ENCODE peak calls at places on chromosome X, in five cellular contexts. One of them, this sample, is unnamed.

GRCh38 chrX:106177106-106177981 is 9.2 kb downstream of the PWWP3B start:
- DNase-seq in fibroblast of lung: peak
- DNase-seq in M059J: no peak
- DNase-seq in foreskin fibroblast: peak
- DNase-seq in brain microvascular endothelial cell: peak
- DNase-seq in this sample: peak

GRCh38 chrX:139974496-139974895 is 9.2 kb upstream of the CXorf66 start:
- DNase-seq in foreskin fibroblast: no peak
- DNase-seq in fibroblast of lung: no peak
- DNase-seq in M059J: no peak
- DNase-seq in brain microvascular endothelial cell: no peak
- DNase-seq in this sample: no peak

GRCh38 chrX:151004085-151004484 is 20.9 kb downstream of the HMGB3 start:
- DNase-seq in M059J: peak
- DNase-seq in brain microvascular endothelial cell: no peak
- DNase-seq in fibroblast of lung: no peak
- DNase-seq in foreskin fibroblast: no peak
- DNase-seq in this sample: peak

GRCh38 chrX:119374736-119375135 is 24.4 kb upstream of the SLC25A43 start:
- DNase-seq in M059J: peak
- DNase-seq in brain microvascular endothelial cell: peak
- DNase-seq in foreskin fibroblast: peak
- DNase-seq in fibroblast of lung: no peak
- DNase-seq in this sample: no peak

GRCh38 chrX:130086414-130087207 is 23.7 kb downstream of the ELF4 start:
- DNase-seq in M059J: no peak
- DNase-seq in fibroblast of lung: no peak
- DNase-seq in foreskin fibroblast: no peak
- DNase-seq in brain microvascular endothelial cell: no peak
- DNase-seq in this sample: no peak

GRCh38 chrX:150779367-150779766 is 86.2 kb downstream of the MTMR1 start:
- DNase-seq in M059J: no peak
- DNase-seq in foreskin fibroblast: peak
- DNase-seq in brain microvascular endothelial cell: no peak
- DNase-seq in fibroblast of lung: no peak
- DNase-seq in this sample: no peak

GRCh38 chrX:106726485-106727437 is at the start of gene RNF128:
- DNase-seq in M059J: peak
- DNase-seq in foreskin fibroblast: peak
- DNase-seq in fibroblast of lung: peak
- DNase-seq in brain microvascular endothelial cell: peak
- DNase-seq in this sample: peak

GRCh38 chrX:40644821-40645358 is 2.5 kb downstream of the CXorf38 start:
- DNase-seq in brain microvascular endothelial cell: peak
- DNase-seq in foreskin fibroblast: peak
- DNase-seq in M059J: peak
- DNase-seq in fibroblast of lung: peak
- DNase-seq in this sample: peak

GRCh38 chrX:21973321-21974010 is 33.0 kb downstream of the SMS start:
- DNase-seq in foreskin fibroblast: no peak
- DNase-seq in brain microvascular endothelial cell: no peak
- DNase-seq in M059J: no peak
- DNase-seq in fibroblast of lung: no peak
- DNase-seq in this sample: no peak

GRCh38 chrX:53184836-53185235 is 40.2 kb downstream of the KDM5C start:
- DNase-seq in M059J: peak
- DNase-seq in brain microvascular endothelial cell: peak
- DNase-seq in fibroblast of lung: peak
- DNase-seq in foreskin fibroblast: peak
- DNase-seq in this sample: peak

GRCh38 chrX:105567046-105567445 is 255.3 kb upstream of the NRK start:
- DNase-seq in M059J: no peak
- DNase-seq in fibroblast of lung: no peak
- DNase-seq in brain microvascular endothelial cell: no peak
- DNase-seq in foreskin fibroblast: peak
- DNase-seq in this sample: no peak

GRCh38 chrX:17656035-17656418 is 81.3 kb upstream of the SCML1 start:
- DNase-seq in brain microvascular endothelial cell: no peak
- DNase-seq in M059J: no peak
- DNase-seq in fibroblast of lung: no peak
- DNase-seq in foreskin fibroblast: no peak
- DNase-seq in this sample: no peak

GRCh38 chrX:151543706-151544105 is 19.8 kb upstream of the PASD1 start:
- DNase-seq in M059J: no peak
- DNase-seq in fibroblast of lung: no peak
- DNase-seq in brain microvascular endothelial cell: no peak
- DNase-seq in foreskin fibroblast: no peak
- DNase-seq in this sample: no peak

GRCh38 chrX:16578218-16578617 is 71.7 kb upstream of the S100G start:
- DNase-seq in M059J: peak
- DNase-seq in brain microvascular endothelial cell: peak
- DNase-seq in foreskin fibroblast: peak
- DNase-seq in fibroblast of lung: peak
- DNase-seq in this sample: peak

GRCh38 chrX:43968347-43968746 is 4.8 kb downstream of the NDP start:
- DNase-seq in foreskin fibroblast: no peak
- DNase-seq in fibroblast of lung: no peak
- DNase-seq in brain microvascular endothelial cell: no peak
- DNase-seq in M059J: no peak
- DNase-seq in this sample: no peak

GRCh38 chrX:39063037-39063436 is 261.8 kb downstream of the MID1IP1 start:
- DNase-seq in fibroblast of lung: peak
- DNase-seq in foreskin fibroblast: peak
- DNase-seq in M059J: no peak
- DNase-seq in brain microvascular endothelial cell: no peak
- DNase-seq in this sample: no peak

GRCh38 chrX:149937881-149938426 is 337 bp downstream of the EOLA2 start:
- DNase-seq in M059J: no peak
- DNase-seq in foreskin fibroblast: peak
- DNase-seq in fibroblast of lung: peak
- DNase-seq in brain microvascular endothelial cell: no peak
- DNase-seq in this sample: no peak

GRCh38 chrX:134713618-134714107 is 55.4 kb upstream of the PLAC1 start:
- DNase-seq in fibroblast of lung: no peak
- DNase-seq in M059J: no peak
- DNase-seq in brain microvascular endothelial cell: no peak
- DNase-seq in foreskin fibroblast: no peak
- DNase-seq in this sample: no peak

This sample was measured in mesenchymal stem cell.